ENCODE peak calls at places on chromosomes 13 and 19, in four cellular contexts. U is PC-3, H is right atrium auricular region, G is AG10803. Z is an unnamed sample.

GRCh38 chr19:35120492-35120891 is 4.9 kb downstream of the FXYD3 start:
- DNase-seq in G (peak), U (peak), H (no peak), Z (no peak)

GRCh38 chr13:74246398-74246975 is 112.3 kb upstream of the KLF12 start:
- DNase-seq in G (no peak), U (no peak), H (peak), Z (no peak)

GRCh38 chr19:41991025-41991424 is 3.0 kb downstream of the ATP1A3 start:
- DNase-seq in H (no peak), U (no peak), G (no peak), Z (no peak)

GRCh38 chr19:35757231-35757748 is 461 bp upstream of the HSPB6 start:
- DNase-seq in U (peak), G (peak), H (peak), Z (no peak)

GRCh38 chr13:24183741-24184182 is 23.2 kb downstream of the SPATA13 start:
- DNase-seq in G (no peak), U (no peak), H (no peak), Z (no peak)

GRCh38 chr19:51372649-51373504 is at the start of gene NKG7:
- DNase-seq in G (no peak), U (no peak), H (no peak), Z (peak)

GRCh38 chr13:73833331-73834070 is 300.7 kb downstream of the KLF12 start:
- DNase-seq in U (no peak), G (peak), H (no peak), Z (no peak)

GRCh38 chr13:35479223-35479536 is 2.7 kb upstream of the MAB21L1 start:
- DNase-seq in U (no peak), H (no peak), G (no peak), Z (no peak)

GRCh38 chr13:85266331-85266730 is 532.9 kb downstream of the SLITRK6 start:
- DNase-seq in U (peak), G (no peak), H (no peak), Z (no peak)

GRCh38 chr19:16628984-16629691 is 1.1 kb upstream of the MED26 start:
- DNase-seq in U (no peak), H (no peak), G (peak), Z (peak)

GRCh38 chr13:49536144-49536873 is 40.6 kb downstream of the PHF11 start:
- DNase-seq in G (no peak), U (no peak), H (no peak), Z (no peak)

GRCh38 chr13:21234537-21234936 is 58.1 kb downstream of the MRPL57 start:
- DNase-seq in U (peak), H (no peak), G (peak), Z (no peak)

GRCh38 chr13:60214213-60215079 is 50.7 kb upstream of the DIAPH3 start:
- DNase-seq in U (no peak), G (peak), H (no peak), Z (no peak)

GRCh38 chr13:67278230-67278629 is 48.1 kb upstream of the PCDH9 start:
- DNase-seq in U (peak), H (no peak), G (peak), Z (no peak)

GRCh38 chr19:11273989-11274388 is 11.7 kb upstream of the DOCK6 start:
- DNase-seq in G (no peak), H (no peak), U (no peak), Z (no peak)

GRCh38 chr19:8320564-8321066 is 560 bp downstream of the NDUFA7 start:
- DNase-seq in G (no peak), H (no peak), U (no peak), Z (peak)

GRCh38 chr19:52584686-52585085 is 14.6 kb downstream of the ZNF701 start:
- DNase-seq in G (no peak), U (no peak), H (no peak), Z (no peak)

GRCh38 chr19:12293771-12294307 is 844 bp downstream of the ZNF44 start:
- DNase-seq in G (peak), U (peak), H (peak), Z (peak)

GRCh38 chr19:41893899-41894298 is 10.9 kb downstream of the ARHGEF1 start:
- DNase-seq in G (no peak), U (no peak), H (no peak), Z (peak)

GRCh38 chr13:75324413-75324940 is 157.5 kb downstream of the TBC1D4 start:
- DNase-seq in U (no peak), G (no peak), H (no peak), Z (no peak)

GRCh38 chr19:27974082-27974513 is 1238.9 kb downstream of the UQCRFS1 start:
- DNase-seq in U (peak), H (no peak), G (peak), Z (peak)

GRCh38 chr13:113758651-113759524 is at the start of gene TMEM255B:
- DNase-seq in H (peak), G (peak), U (peak), Z (peak)

GRCh38 chr13:50244913-50245574 is 229.8 kb downstream of the KCNRG start:
- DNase-seq in G (peak), U (peak), H (no peak), Z (peak)

GRCh38 chr19:42596391-42597071 is 1.8 kb upstream of the CEACAM8 start:
- DNase-seq in H (no peak), G (no peak), U (peak), Z (peak)

GRCh38 chr13:32910530-32910929 is 105.7 kb upstream of the KL start:
- DNase-seq in U (peak), G (peak), H (no peak), Z (no peak)

GRCh38 chr19:5940260-5941208 is 26.5 kb downstream of the CAPS start:
- DNase-seq in U (no peak), G (no peak), H (no peak), Z (no peak)

GRCh38 chr19:19115954-19116353 is 22.3 kb downstream of the TMEM161A start:
- DNase-seq in U (peak), H (no peak), G (no peak), Z (peak)
- TF ChIP-seq CTCF in U (peak), H (peak), G (peak), Z (peak)

GRCh38 chr19:57620673-57621348 is 6.8 kb downstream of the ZNF134 start:
- DNase-seq in U (no peak), G (no peak), H (no peak), Z (peak)

GRCh38 chr19:57623091-57623490 is 9.0 kb downstream of the ZNF134 start:
- DNase-seq in H (no peak), G (no peak), U (no peak), Z (no peak)
- H3K4me3 ChIP-seq in H (no peak), G (no peak), U (no peak), Z (no peak)

DNA sequence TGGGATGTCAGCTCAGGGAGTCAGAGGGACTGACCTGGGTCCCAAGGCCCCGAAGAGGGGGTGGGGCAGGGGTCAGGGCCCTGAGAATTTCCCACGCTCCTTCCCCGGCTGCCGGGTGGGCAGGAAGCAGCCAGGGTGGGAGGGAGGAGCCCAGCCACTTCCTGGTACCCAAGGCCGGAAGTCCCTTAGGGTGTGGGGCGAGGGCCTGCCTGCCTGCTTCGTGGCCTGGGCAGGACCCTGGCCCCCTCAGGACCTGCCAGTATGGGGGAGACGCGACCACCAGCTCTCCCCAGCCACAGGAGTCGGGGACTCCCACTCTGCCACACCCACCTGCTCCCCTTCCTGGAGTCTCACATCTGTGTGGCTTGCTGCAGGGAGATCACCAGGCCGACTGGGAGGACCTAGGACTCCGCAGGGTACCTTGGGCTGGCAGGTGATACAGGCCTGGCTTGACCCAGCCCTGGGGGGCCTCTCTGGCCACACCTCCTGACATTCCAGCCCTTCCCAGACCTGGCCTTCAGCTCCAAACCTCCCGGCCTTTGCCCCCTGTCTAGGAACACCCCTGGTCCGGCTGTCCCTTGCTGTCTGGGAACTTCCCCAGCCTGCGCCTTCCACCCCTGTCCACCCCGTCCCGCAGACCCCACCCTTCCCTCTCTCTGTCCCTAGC is 9.8 kb upstream of the CIRBP start:
- DNase-seq in U (peak), G (peak), H (no peak), Z (peak)
- TF ChIP-seq CTCF in U (no peak), G (no peak), H (no peak), Z (no peak)

GRCh38 chr19:55301459-55302331 is 17.9 kb downstream of the BRSK1 start:
- DNase-seq in H (peak), G (peak), U (peak), Z (peak)
- H3K4me3 ChIP-seq in H (peak), G (peak), U (peak), Z (peak)

DNA sequence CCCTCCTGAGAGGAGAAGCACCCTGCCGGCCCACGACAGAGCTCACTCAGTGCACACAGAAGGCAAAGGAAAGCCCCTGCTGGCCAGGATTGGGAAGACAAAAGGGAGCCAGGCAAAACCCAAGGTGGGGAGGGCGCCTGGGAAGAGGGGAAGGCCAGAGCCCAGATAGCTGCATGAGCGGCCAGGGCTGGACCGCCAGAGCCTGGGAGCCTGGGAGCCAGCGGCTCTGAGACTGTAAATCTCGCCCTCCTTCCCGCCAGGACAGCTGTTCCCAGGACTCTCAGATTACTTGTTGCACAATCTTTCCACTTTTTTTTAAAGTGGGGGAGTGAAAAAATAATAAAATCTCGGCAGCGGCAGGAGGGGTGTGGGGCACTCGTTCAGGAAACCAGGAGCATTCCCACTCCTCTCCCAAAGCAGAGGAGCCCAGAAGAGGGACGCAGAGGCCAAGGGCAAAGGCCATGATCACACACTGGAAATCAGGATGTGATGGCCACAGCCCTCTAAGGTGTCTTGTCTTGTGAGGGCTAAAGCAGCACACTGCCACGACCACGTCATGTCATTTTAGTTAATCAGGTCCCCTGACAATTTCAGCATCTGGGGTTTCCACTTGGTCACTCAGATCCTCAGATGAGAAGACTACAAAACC is 19.6 kb upstream of the EPHX3 start:
- DNase-seq in H (peak), G (peak), U (peak), Z (no peak)
- TF ChIP-seq CTCF in H (peak), G (peak), U (peak), Z (no peak)

GRCh38 chr13:25977671-25978070 is 74.1 kb downstream of the SHISA2 start:
- DNase-seq in G (no peak), H (no peak), U (no peak), Z (no peak)
- H3K4me3 ChIP-seq in G (no peak), H (no peak), U (no peak), Z (no peak)

GRCh38 chr13:51599444-51600176 is 15.3 kb downstream of the WDFY2 start:
- DNase-seq in H (no peak), G (no peak), U (no peak), Z (no peak)
- TF ChIP-seq CTCF in H (no peak), G (peak), U (no peak), Z (peak)

DNA sequence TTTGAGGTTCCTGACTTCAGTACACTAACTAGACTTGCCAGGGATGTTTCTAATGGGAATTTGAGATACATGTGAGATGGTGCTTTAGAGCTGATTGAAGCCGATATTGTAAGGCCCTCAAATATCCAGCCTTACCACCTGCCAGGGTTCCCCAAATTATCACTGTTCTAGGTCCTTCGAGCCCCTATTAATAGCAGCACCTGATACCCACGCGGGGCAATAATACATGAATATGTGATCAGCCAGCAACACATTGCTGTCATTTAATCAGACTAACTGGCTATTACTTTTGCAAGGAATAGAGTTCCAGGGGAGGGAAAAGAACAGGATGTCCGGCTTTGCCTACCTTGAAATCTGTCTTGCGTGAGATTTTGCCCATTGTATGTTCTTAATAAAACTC is 5.1 kb downstream of the RGCC start:
- DNase-seq in H (no peak), G (no peak), U (no peak), Z (no peak)
- H3K4me3 ChIP-seq in H (no peak), G (no peak), U (no peak), Z (no peak)

GRCh38 chr13:41812851-41813250 is 148.1 kb downstream of the VWA8 start:
- DNase-seq in H (no peak), G (no peak), U (no peak), Z (peak)

GRCh38 chr13:41809962-41810361 is 150.9 kb downstream of the VWA8 start:
- DNase-seq in H (no peak), U (no peak), G (no peak), Z (no peak)

GRCh38 chr13:41813426-41813825 is 147.5 kb downstream of the VWA8 start:
- DNase-seq in H (no peak), U (peak), G (peak), Z (no peak)

GRCh38 chr13:41812237-41812636 is 148.7 kb downstream of the VWA8 start:
- DNase-seq in H (no peak), G (no peak), U (no peak), Z (no peak)

GRCh38 chr13:41811588-41812021 is 149.3 kb downstream of the VWA8 start:
- DNase-seq in U (peak), G (no peak), H (no peak), Z (peak)
- TF ChIP-seq CTCF in U (no peak), G (no peak), H (no peak), Z (no peak)

GRCh38 chr19:2359992-2360875 is at the start of gene TMPRSS9:
- DNase-seq in U (no peak), H (no peak), G (no peak), Z (no peak)

GRCh38 chr19:2362970-2363300 is 2.9 kb downstream of the TMPRSS9 start:
- DNase-seq in H (no peak), U (no peak), G (no peak), Z (no peak)

GRCh38 chr19:2362039-2362969 is 2.2 kb downstream of the TMPRSS9 start:
- DNase-seq in H (no peak), G (no peak), U (no peak), Z (no peak)

GRCh38 chr19:2361259-2362038 is 1.4 kb downstream of the TMPRSS9 start:
- DNase-seq in U (no peak), G (no peak), H (no peak), Z (no peak)

DNA sequence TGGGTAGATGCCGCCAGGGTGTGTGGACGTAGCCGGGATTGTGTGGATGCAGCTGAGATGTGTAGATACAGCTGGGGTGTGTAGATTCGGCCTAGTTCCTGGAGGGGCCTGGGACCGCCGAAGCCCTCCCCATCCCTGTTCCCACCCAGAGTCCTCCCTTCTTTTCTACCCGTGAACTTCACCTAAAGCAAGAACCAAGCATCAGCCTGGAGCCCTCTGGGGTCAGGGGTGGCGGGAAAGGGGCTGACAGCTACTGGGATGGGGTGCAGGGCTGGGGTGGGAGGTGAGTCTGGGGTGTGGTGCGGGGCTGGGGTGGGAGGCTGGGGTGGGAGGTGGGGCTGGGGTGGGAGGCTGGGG is 789 bp downstream of the TMPRSS9 start:
- DNase-seq in G (no peak), U (no peak), H (no peak), Z (no peak)
- H3K4me3 ChIP-seq in G (no peak), U (no peak), H (no peak), Z (no peak)